ENCODE peak calls at places on chromosome 20, in four cellular contexts. K, E, X and P are unnamed samples.

GRCh38 chr20:208937-209566 is 18.0 kb upstream of the DEFB129 start:
- DNase-seq in E (no peak), X (no peak), K (peak; percentile 22), P (peak; percentile 84)

GRCh38 chr20:25037288-25038102 is 20.4 kb downstream of the ACSS1 start:
- DNase-seq in E (no peak), K (no peak), X (no peak), P (no peak)

GRCh38 chr20:52676282-52676995 is 295.7 kb upstream of the TSHZ2 start:
- DNase-seq in E (no peak), K (no peak), X (no peak), P (no peak)

GRCh38 chr20:61297981-61298380 is 45.9 kb downstream of the CDH4 start:
- DNase-seq in K (peak; percentile 2), X (no peak), E (no peak), P (no peak)

GRCh38 chr20:17871861-17872260 is 96.7 kb downstream of the SNX5 start:
- DNase-seq in K (no peak), E (no peak), X (no peak), P (no peak)

GRCh38 chr20:49279677-49280462 is 2.0 kb upstream of the ZNFX1 start:
- DNase-seq in E (no peak), X (no peak), K (no peak), P (no peak)

GRCh38 chr20:16381444-16381843 is 191.8 kb downstream of the KIF16B start:
- DNase-seq in X (no peak), K (no peak), E (no peak), P (no peak)

GRCh38 chr20:14599613-14600012 is 262.2 kb upstream of the FLRT3 start:
- DNase-seq in E (no peak), X (no peak), K (no peak), P (no peak)

GRCh38 chr20:21609221-21609620 is 95.4 kb upstream of the NKX2-2 start:
- DNase-seq in E (no peak), X (no peak), K (no peak), P (no peak)

GRCh38 chr20:53157443-53158408 is 185.6 kb downstream of the TSHZ2 start:
- DNase-seq in X (no peak), E (peak; percentile 48), K (peak; percentile 83), P (peak; percentile 62)

GRCh38 chr20:45450097-45450818 is 19.3 kb upstream of the WFDC2 start:
- DNase-seq in K (peak; percentile 66), X (no peak), E (no peak), P (peak; percentile 69)

GRCh38 chr20:4040283-4041179 is 25.2 kb upstream of the RNF24 start:
- DNase-seq in X (no peak), K (peak; percentile 48), E (no peak), P (no peak)

GRCh38 chr20:19620471-19620870 is 137.6 kb upstream of the RIN2 start:
- DNase-seq in K (no peak), E (no peak), X (no peak), P (no peak)

GRCh38 chr20:54545959-54546358 is 70.6 kb downstream of the DOK5 start:
- DNase-seq in K (no peak), E (no peak), X (no peak), P (peak; percentile 42)

GRCh38 chr20:26218301-26218700 is 521.6 kb upstream of the ZNF337 start:
- DNase-seq in E (no peak), X (no peak), K (no peak), P (peak; percentile 33)

GRCh38 chr20:17377222-17377621 is 150.4 kb downstream of the PCSK2 start:
- DNase-seq in E (no peak), X (no peak), K (no peak), P (no peak)

GRCh38 chr20:37396520-37397075 is 50.7 kb downstream of the SRC start:
- DNase-seq in K (no peak), E (no peak), X (no peak), P (no peak)
- H3K4me1 ChIP-seq in K (no peaks in the 10 kb centered on the region), E (peaks cover 3% of the 10 kb centered on the region), X (no peaks in the 10 kb centered on the region), P (peaks cover 14% of the 10 kb centered on the region)

GRCh38 chr20:34771680-34772081 is 53.8 kb downstream of the NCOA6 start:
- DNase-seq in X (no peak), K (no peak), E (no peak), P (peak; percentile 57)
- H3K36me3 ChIP-seq in X (no peaks in the 10 kb centered on the region), K (no peaks in the 10 kb centered on the region), E (no peaks in the 10 kb centered on the region), P (peaks cover 40% of the 10 kb centered on the region)

GRCh38 chr20:59669451-59669850 is 65.1 kb downstream of the PHACTR3 start:
- DNase-seq in E (no peak), K (no peak), X (no peak), P (no peak)
- H3K4me1 ChIP-seq in E (no peaks in the 10 kb centered on the region), K (no peaks in the 10 kb centered on the region), X (no peaks in the 10 kb centered on the region), P (no peaks in the 10 kb centered on the region)

DNA sequence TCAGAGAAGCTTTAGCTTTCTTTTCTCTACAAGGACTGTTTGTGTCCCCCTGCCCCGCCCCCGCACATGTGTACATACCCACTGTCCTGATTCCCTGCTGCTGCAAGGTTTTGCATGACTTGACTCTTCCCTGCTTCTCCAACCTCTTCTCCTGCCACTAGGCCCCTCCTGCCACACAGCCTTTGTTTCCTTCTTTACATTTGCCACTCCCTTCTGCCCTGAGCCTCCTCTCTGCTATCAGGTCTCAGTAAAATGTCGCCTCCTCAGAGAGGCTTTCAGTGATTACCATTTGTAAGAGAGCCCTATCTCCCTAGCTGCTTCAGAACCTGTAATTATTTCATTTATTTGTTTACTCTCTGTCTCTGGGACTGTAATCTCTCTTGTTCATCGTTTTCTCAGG is 56.4 kb upstream of the VSTM2L start:
- DNase-seq in K (peak; percentile 9), E (no peak), X (no peak), P (no peak)
- H3K36me3 ChIP-seq in K (no peaks in the 10 kb centered on the region), E (no peaks in the 10 kb centered on the region), X (no peaks in the 10 kb centered on the region), P (peaks cover 28% of the 10 kb centered on the region)

GRCh38 chr20:57693002-57693582 is 16.7 kb downstream of the PMEPA1 start:
- DNase-seq in X (no peak), K (peak; percentile 84), E (no peak), P (no peak)
- H3K4me1 ChIP-seq in X (no peaks in the 10 kb centered on the region), K (peaks cover 44% of the 10 kb centered on the region), E (peaks cover 20% of the 10 kb centered on the region), P (peaks cover 17% of the 10 kb centered on the region)

GRCh38 chr20:62906647-62907375 is 19.5 kb downstream of the DIDO1 start:
- DNase-seq in K (no peak), E (no peak), X (no peak), P (no peak)
- H3K36me3 ChIP-seq in K (peaks cover 47% of the 10 kb centered on the region), E (peaks cover 4% of the 10 kb centered on the region), X (no peaks in the 10 kb centered on the region), P (peaks cover 94% of the 10 kb centered on the region)

DNA sequence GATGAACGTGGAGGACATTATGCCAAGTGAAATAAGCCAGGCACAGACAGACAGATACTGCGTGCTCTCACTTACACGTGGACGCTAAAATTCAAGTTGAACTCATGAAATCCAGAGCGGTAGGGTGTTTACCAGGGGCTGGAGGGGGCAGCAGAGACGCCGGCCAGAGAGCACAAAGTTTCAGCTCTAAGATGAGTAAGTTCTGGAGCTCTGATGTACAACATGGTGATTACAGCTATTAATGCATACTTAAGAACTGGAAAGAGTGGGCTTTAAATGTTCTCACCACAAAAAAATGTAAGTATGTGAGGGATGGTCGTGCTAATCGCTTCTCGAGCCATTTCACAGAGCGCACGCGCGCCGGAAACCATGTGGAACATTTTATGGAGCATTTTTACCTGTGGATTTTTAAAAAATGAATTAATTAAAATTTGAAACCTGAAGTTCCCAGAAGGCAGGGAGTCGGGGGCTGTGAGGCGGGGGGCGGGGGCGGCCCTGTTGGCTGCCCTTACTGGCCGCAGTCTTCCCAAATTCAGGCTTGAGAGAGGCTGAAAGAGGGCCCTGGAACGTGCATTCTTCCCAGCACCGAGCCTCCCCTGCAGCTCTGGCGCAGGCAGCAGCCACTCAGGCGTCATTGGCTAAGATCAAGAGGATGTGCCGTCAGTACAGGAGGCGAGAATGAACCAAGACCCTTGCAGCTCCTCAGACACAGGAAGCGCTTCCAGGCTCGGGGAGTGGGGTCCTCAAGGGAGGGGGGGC is 8.6 kb upstream of the SLCO4A1 start:
- DNase-seq in E (no peak), X (no peak), K (no peak), P (no peak)
- H3K4me1 ChIP-seq in E (no peaks in the 10 kb centered on the region), X (no peaks in the 10 kb centered on the region), K (no peaks in the 10 kb centered on the region), P (no peaks in the 10 kb centered on the region)